ENCODE peak calls at places on chromosomes 12 and 14, in ten cellular contexts. B is heart right ventricle, I is neural crest cell, L is fibroblast of the aortic adventitia, A is uterus, J is HepG2, W is IMR-90, R is fibroblast of pulmonary artery, Q is WTC11, P is RWPE1. S is an unnamed sample.

GRCh38 chr12:42804928-42805327 is 215.4 kb upstream of the PRICKLE1 start:
- DNase-seq in A (no peak), B (no peak), L (no peak), I (no peak), P (no peak), Q (no peak), R (no peak), J (no peak), W (no peak), S (no peak)

GRCh38 chr12:123398918-123399617 is 15.1 kb downstream of the KMT5A start:
- DNase-seq in B (no peak), I (no peak), L (no peak), P (no peak), Q (no peak), J (no peak), R (no peak), A (peak; percentile 25), W (no peak), S (no peak)

GRCh38 chr12:126424696-126425095 is 1359.5 kb downstream of the AACS start:
- DNase-seq in A (no peak), Q (no peak), L (peak; percentile 8), I (no peak), J (no peak), R (peak; percentile 9), B (no peak), P (no peak), W (no peak), S (no peak)

GRCh38 chr12:981176-981828 is 9.7 kb upstream of the ERC1 start:
- DNase-seq in J (no peak), Q (no peak), L (no peak), A (no peak), W (no peak), P (peak; percentile 25), B (no peak), I (no peak), R (peak; percentile 46), S (peak; percentile 37)

GRCh38 chr12:15227004-15227679 is 5.9 kb upstream of the RERG start:
- DNase-seq in R (peak; percentile 74), L (peak; percentile 64), B (no peak), A (peak; percentile 52), P (peak; percentile 28), I (peak; percentile 20), W (peak; percentile 33), J (peak; percentile 42), Q (peak; percentile 47), S (peak; percentile 65)

GRCh38 chr12:111066744-111067437 is 146.5 kb upstream of the MYL2 start:
- DNase-seq in W (no peak), I (no peak), J (no peak), P (peak; percentile 84), Q (no peak), R (no peak), B (no peak), A (no peak), L (no peak), S (no peak)

GRCh38 chr14:99684356-99684952 is 356 bp downstream of the CYP46A1 start:
- DNase-seq in Q (no peak), L (no peak), J (no peak), B (no peak), I (no peak), R (no peak), A (no peak), P (no peak), W (peak; percentile 8), S (no peak)

GRCh38 chr12:124500232-124501079 is 67.0 kb downstream of the NCOR2 start:
- DNase-seq in P (peak; percentile 85), R (peak; percentile 64), J (peak; percentile 37), Q (peak; percentile 81), A (no peak), I (no peak), B (no peak), W (peak; percentile 57), L (no peak), S (peak; percentile 69)

GRCh38 chr14:70893842-70894237 is 13.4 kb upstream of the PCNX1 start:
- DNase-seq in I (no peak), R (no peak), W (no peak), L (no peak), Q (no peak), J (no peak), A (no peak), B (no peak), P (no peak), S (no peak)

GRCh38 chr14:91374897-91375747 is 42.5 kb downstream of the CCDC88C start:
- DNase-seq in R (no peak), L (no peak), Q (no peak), W (no peak), P (no peak), I (no peak), A (no peak), B (no peak), J (no peak), S (no peak)

GRCh38 chr12:69466867-69467266 is 3.3 kb upstream of the FRS2 start:
- DNase-seq in P (no peak), R (no peak), Q (no peak), A (no peak), W (no peak), J (peak; percentile 16), L (no peak), B (no peak), I (no peak), S (no peak)

GRCh38 chr14:24944800-24945199 is 105.1 kb downstream of the STXBP6 start:
- DNase-seq in Q (no peak), R (no peak), I (no peak), W (no peak), J (no peak), P (no peak), A (no peak), B (no peak), L (no peak), S (no peak)

GRCh38 chr14:46048127-46048526 is 603.5 kb downstream of the RPL10L start:
- DNase-seq in R (no peak), W (peak; percentile 18), I (peak; percentile 50), L (no peak), J (peak; percentile 4), P (peak; percentile 7), B (no peak), A (no peak), Q (peak; percentile 59), S (peak; percentile 9)

GRCh38 chr12:132423251-132424117 is 66.5 kb upstream of the FBRSL1 start:
- DNase-seq in R (no peak), P (peak; percentile 52), L (no peak), B (no peak), A (no peak), I (peak; percentile 48), Q (peak; percentile 41), J (peak; percentile 23), W (no peak), S (no peak)

GRCh38 chr14:95765016-95765415 is 51.1 kb upstream of the TCL1A start:
- DNase-seq in B (no peak), I (no peak), W (no peak), P (no peak), A (no peak), R (no peak), J (no peak), Q (no peak), L (no peak), S (no peak)

GRCh38 chr12:47884501-47884900 is 20.3 kb downstream of the VDR start:
- DNase-seq in J (no peak), P (no peak), W (no peak), L (no peak), A (no peak), Q (no peak), I (no peak), R (no peak), B (no peak), S (no peak)

GRCh38 chr12:110686294-110686903 is 2.5 kb downstream of the HVCN1 start:
- DNase-seq in B (no peak), W (no peak), L (no peak), I (no peak), P (no peak), A (no peak), J (no peak), Q (no peak), R (no peak), S (no peak)

GRCh38 chr12:8780389-8780788 is 42.0 kb upstream of the A2ML1 start:
- DNase-seq in P (peak; percentile 17), W (peak; percentile 44), L (peak; percentile 49), I (no peak), B (no peak), R (peak; percentile 59), A (no peak), J (peak; percentile 16), Q (no peak), S (peak; percentile 45)
- TF ChIP-seq CTCF in P (no peak), W (peak; percentile 35), L (peak; percentile 53), I (peak; percentile 78), B (peak; percentile 55), R (peak; percentile 49), A (no peak), J (peak; percentile 15), Q (no peak), S (peak; percentile 37)

GRCh38 chr14:37251778-37252177 is 54.0 kb downstream of the MIPOL1 start:
- DNase-seq in R (no peak), P (no peak), W (no peak), I (no peak), Q (no peak), A (no peak), B (no peak), J (peak; percentile 35), L (no peak), S (no peak)
- TF ChIP-seq CTCF in R (no peak), P (peak; percentile 7), W (peak; percentile 14), I (peak; percentile 51), Q (no peak), A (no peak), B (no peak), J (peak; percentile 44), L (no peak), S (peak; percentile 2)

GRCh38 chr12:53252349-53252916 is 15.7 kb upstream of the ESPL1 start:
- DNase-seq in L (peak; percentile 37), J (no peak), P (peak; percentile 62), Q (no peak), I (no peak), B (no peak), R (peak; percentile 16), W (no peak), A (no peak), S (no peak)
- TF ChIP-seq CTCF in L (no peak), J (no peak), P (peak; percentile 6), Q (no peak), I (no peak), B (no peak), R (peak; percentile 27), W (no peak), A (no peak), S (no peak)

GRCh38 chr12:50103351-50103750 is 457 bp upstream of the GPD1 start:
- DNase-seq in P (no peak), J (no peak), Q (no peak), R (no peak), I (no peak), A (no peak), L (no peak), W (no peak), B (no peak), S (no peak)

GRCh38 chr12:50102186-50102585 is 1.6 kb upstream of the GPD1 start:
- DNase-seq in Q (no peak), I (no peak), J (no peak), R (no peak), B (no peak), L (no peak), A (no peak), W (no peak), P (no peak), S (no peak)

GRCh38 chr12:50100561-50100960 is 3.2 kb upstream of the GPD1 start:
- DNase-seq in R (no peak), I (no peak), P (no peak), B (no peak), W (no peak), L (no peak), Q (no peak), A (no peak), J (no peak), S (no peak)

GRCh38 chr12:50102648-50103309 is 1.0 kb upstream of the GPD1 start:
- DNase-seq in A (no peak), P (no peak), B (no peak), L (no peak), W (no peak), J (no peak), I (no peak), Q (no peak), R (no peak), S (no peak)

GRCh38 chr12:50101663-50102062 is 2.1 kb upstream of the GPD1 start:
- DNase-seq in W (peak; percentile 68), J (peak; percentile 55), B (no peak), R (peak; percentile 64), A (no peak), P (peak; percentile 36), Q (peak; percentile 32), I (no peak), L (peak; percentile 57), S (peak; percentile 63)
- TF ChIP-seq CTCF in W (peak; percentile 54), J (peak; percentile 57), B (peak; percentile 43), R (peak; percentile 64), A (no peak), P (peak; percentile 47), Q (peak; percentile 23), I (peak; percentile 59), L (peak; percentile 67), S (peak; percentile 57)

S was measured in cardiac muscle cell.